ENCODE peak calls at places on chromosomes 6 and 20, in seven cellular contexts. K is cardiac muscle cell; M is CD4-positive, CD25-positive, alpha-beta regulatory T cell; U is OCI-LY7; N is AG04450; D is HCT116; I is GM23248. O is an unnamed sample.

GRCh38 chr6:133241088-133241900 is at the start of gene EYA4:
- DNase-seq in K (peak), M (no peak), U (no peak), N (no peak), D (no peak), I (peak), O (peak)

GRCh38 chr6:165850434-165851019 is 187.5 kb upstream of the PDE10A start:
- DNase-seq in K (peak), M (peak), U (peak), N (peak), D (peak), I (peak), O (peak)

GRCh38 chr6:7219310-7219709 is 93.7 kb downstream of the SSR1 start:
- DNase-seq in K (peak), M (no peak), U (no peak), N (no peak), D (no peak), I (peak), O (no peak)

GRCh38 chr6:47209632-47210031 is 100.1 kb downstream of the TNFRSF21 start:
- DNase-seq in K (peak), M (no peak), U (no peak), N (no peak), D (no peak), I (peak), O (no peak)

GRCh38 chr20:61587910-61588309 is 335.8 kb downstream of the CDH4 start:
- DNase-seq in K (no peak), M (no peak), U (no peak), N (no peak), D (no peak), I (no peak), O (no peak)

GRCh38 chr6:125154184-125155135 is 887 bp downstream of the TPD52L1 start:
- DNase-seq in K (no peak), M (no peak), U (peak), N (no peak), D (peak), I (peak), O (peak)

GRCh38 chr6:89610149-89610642 is 28.4 kb downstream of the LYRM2 start:
- DNase-seq in K (peak), M (peak), U (peak), N (no peak), D (peak), I (peak), O (peak)

GRCh38 chr20:62723351-62723750 is 14.7 kb downstream of the NTSR1 start:
- DNase-seq in K (no peak), M (no peak), U (no peak), N (no peak), D (no peak), I (no peak), O (no peak)

GRCh38 chr20:35952480-35953410 is 1.6 kb downstream of the SCAND1 start:
- DNase-seq in K (peak), M (peak), U (peak), N (peak), D (no peak), I (peak), O (no peak)

GRCh38 chr6:25603251-25603650 is 48.8 kb upstream of the SCGN start:
- DNase-seq in K (no peak), M (no peak), U (no peak), N (no peak), D (no peak), I (no peak), O (no peak)

GRCh38 chr6:158559895-158560786 is at the start of gene TMEM181:
- DNase-seq in K (peak), M (peak), U (peak), N (peak), D (peak), I (peak), O (peak)

GRCh38 chr20:12740647-12741046 is 268.1 kb upstream of the SPTLC3 start:
- DNase-seq in K (no peak), M (no peak), U (no peak), N (no peak), D (no peak), I (no peak), O (no peak)

DNA sequence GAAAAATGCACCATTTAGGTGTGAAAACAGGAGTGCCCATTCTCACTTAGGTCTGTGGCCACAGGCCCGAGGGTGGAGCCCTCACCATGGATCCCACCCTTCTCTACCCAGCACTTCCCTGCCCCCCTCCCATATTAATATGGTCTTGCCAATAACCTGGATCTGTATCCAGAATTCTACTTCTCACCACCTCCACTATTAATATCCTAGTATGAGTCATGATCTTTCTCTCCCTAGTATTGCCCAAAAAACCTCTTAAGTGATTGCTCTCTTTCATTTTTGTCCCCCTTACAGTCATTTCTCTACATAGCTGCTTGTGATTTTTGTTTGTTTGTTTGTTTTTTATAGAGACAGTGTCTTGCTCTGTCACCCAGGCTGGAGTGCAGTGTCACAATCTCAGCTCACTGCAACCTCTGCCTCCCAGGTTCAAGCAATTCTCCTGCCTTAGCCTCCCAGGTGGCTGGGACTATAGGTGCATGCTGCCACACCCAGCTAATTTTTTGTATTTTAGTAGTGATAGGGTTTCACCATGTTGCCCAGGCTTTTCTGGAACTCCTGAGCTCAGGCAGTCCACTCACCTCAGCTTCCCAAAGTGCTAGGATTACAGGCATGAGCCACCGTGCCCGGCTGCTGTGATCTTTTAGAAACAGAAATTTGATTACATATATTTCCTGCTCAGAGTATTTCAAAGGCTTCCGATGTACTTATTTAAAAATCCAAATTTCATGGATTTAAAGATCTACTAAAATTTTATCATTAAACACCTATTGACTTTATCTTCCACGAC is 24.5 kb upstream of the TRDN start:
- DNase-seq in K (no peak), M (no peak), U (no peak), N (no peak), D (no peak), I (no peak), O (no peak)
- H3K4me3 ChIP-seq in K (no peak), M (no peak), U (no peak), N (no peak), D (no peak), I (no peak), O (no peak)

DNA sequence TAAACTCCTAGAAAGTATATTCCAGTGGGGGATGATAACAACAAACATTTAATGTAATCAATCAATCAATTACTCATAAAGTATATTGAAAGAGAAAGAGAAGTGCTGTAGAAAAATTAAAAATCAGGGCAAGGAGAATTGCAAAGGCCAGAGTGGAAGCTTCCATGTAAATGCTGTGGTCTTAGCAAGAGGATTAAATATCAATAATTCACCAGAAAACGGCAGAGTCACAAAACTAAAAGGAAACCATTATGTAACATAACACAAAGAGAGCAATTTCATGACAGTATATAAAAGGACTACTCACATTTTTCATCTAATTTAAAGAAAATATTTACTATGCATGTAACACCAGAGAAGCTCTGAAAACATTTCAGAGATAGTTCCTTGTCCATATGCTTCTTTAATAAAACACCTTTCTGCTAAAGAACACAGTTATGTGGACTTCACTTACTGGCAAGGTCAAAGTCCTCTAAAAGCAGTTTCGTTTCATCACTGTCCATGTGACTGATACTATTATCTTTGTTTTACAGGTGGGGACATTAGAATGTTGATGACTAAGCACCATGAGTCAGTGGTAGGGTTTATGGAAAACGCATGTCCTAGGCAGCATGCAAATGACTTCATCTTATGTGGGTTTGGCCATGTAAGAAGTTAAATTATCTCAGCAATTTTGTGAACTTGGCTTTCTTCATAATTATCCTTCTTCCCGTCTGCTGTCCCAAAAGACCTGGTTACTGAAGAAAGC is 185.7 kb upstream of the TENT5A start:
- DNase-seq in K (peak), M (no peak), U (no peak), N (peak), D (peak), I (peak), O (no peak)
- H3K27ac ChIP-seq in K (no peak), M (no peak), U (no peak), N (peak), D (no peak), I (peak), O (no peak)

DNA sequence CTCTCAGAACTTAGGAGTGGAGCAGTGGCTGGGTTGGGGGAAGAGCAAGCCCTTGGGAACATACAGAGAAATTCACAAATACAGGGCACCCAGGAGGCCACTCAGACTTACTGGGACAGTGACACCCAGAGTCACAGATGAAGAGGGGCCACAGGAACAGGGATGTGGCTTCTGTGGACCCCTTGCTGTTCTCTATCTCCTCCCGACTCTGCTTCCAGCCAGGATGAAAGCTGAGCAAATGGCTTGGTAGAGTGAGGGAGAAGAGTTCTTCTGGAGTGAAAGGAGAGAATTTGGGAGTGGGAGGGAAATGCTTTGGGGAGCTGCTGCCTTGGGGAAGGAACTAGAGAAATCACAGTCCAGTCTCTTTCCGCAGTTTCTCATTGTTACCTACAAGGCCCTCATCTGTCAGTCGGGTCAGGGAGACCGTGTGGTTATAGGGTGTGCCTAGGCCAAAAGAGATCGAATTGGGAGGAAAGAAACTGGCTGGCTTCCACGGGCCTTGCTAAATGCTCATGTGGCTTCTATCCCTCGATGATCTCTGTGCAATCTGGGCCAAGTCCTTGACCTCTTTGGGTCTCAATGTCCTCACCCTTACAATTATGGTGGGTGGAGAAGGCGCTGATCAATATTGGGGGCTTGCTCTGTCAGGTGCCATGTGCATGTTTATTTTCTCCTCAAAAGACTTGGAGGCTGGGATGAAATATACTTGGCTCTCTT is 17.0 kb downstream of the FOXP4 start:
- DNase-seq in K (no peak), M (no peak), U (no peak), N (no peak), D (no peak), I (no peak), O (no peak)
- H3K4me3 ChIP-seq in K (no peak), M (no peak), U (no peak), N (no peak), D (no peak), I (no peak), O (no peak)

DNA sequence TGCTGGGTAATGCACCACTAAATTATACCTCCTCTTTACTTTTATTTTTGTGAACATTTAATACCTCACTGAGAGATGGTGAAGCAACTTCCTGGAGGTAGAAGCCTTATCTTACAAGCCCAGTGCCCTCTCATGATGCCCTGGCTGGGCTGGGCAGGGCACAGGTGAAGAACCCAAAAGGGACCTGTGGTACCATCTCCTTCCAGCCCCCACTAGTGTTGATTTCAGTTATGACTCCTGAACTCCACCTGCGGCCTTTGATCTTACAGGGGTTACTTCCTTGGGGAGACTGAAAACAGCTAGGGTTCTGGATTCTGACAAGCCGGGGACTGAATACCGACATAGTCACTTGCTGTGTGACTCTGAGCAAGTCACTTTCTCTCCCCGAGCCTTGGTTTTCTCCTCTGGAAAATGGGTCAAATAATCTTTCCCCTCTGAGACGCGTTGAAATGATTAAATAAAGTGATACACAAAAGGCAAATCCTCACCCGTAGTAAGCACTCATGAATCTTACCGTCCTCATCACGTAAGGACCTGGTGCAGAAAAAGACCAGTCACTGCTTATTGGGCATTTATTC is 1.2 kb downstream of the SLC13A3 start:
- DNase-seq in K (no peak), M (no peak), U (no peak), N (no peak), D (no peak), I (no peak), O (no peak)
- H3K27ac ChIP-seq in K (no peak), M (no peak), U (no peak), N (no peak), D (no peak), I (no peak), O (no peak)

GRCh38 chr6:75084872-75085381 is 120.9 kb downstream of the COL12A1 start:
- DNase-seq in K (no peak), M (no peak), U (no peak), N (no peak), D (no peak), I (no peak), O (peak)
- H3K4me3 ChIP-seq in K (no peak), M (no peak), U (no peak), N (no peak), D (no peak), I (no peak), O (peak)